ENCODE peak calls at places on chromosome 11, in ten cellular contexts. One of them, this sample, is unnamed.

GRCh38 chr11:3341298-3341697 is 37.6 kb downstream of the ZNF195 start:
- DNase-seq in cardiac fibroblast: peak
- DNase-seq in endothelial cell: peak
- DNase-seq in Calu3: peak
- DNase-seq in A549: no peak
- DNase-seq in heart left ventricle: no peak
- DNase-seq in brain microvascular endothelial cell: peak
- DNase-seq in HFF-Myc: no peak
- DNase-seq in mesothelial cell of epicardium: no peak
- DNase-seq in HFFc6: peak
- DNase-seq in this sample: no peak

GRCh38 chr11:116567721-116568242 is 205.0 kb downstream of the BUD13 start:
- DNase-seq in cardiac fibroblast: no peak
- DNase-seq in endothelial cell: no peak
- DNase-seq in Calu3: no peak
- DNase-seq in A549: no peak
- DNase-seq in heart left ventricle: no peak
- DNase-seq in brain microvascular endothelial cell: no peak
- DNase-seq in HFF-Myc: no peak
- DNase-seq in mesothelial cell of epicardium: no peak
- DNase-seq in HFFc6: no peak
- DNase-seq in this sample: no peak

GRCh38 chr11:46371994-46372393 is 9.5 kb upstream of the MDK start:
- DNase-seq in cardiac fibroblast: no peak
- DNase-seq in endothelial cell: no peak
- DNase-seq in Calu3: no peak
- DNase-seq in A549: no peak
- DNase-seq in heart left ventricle: no peak
- DNase-seq in brain microvascular endothelial cell: no peak
- DNase-seq in HFF-Myc: no peak
- DNase-seq in mesothelial cell of epicardium: no peak
- DNase-seq in HFFc6: no peak
- DNase-seq in this sample: no peak

GRCh38 chr11:8222820-8223512 is 40.7 kb downstream of the LMO1 start:
- DNase-seq in cardiac fibroblast: no peak
- DNase-seq in endothelial cell: no peak
- DNase-seq in Calu3: no peak
- DNase-seq in A549: no peak
- DNase-seq in heart left ventricle: no peak
- DNase-seq in brain microvascular endothelial cell: no peak
- DNase-seq in HFF-Myc: no peak
- DNase-seq in mesothelial cell of epicardium: no peak
- DNase-seq in HFFc6: no peak
- DNase-seq in this sample: no peak

GRCh38 chr11:38667359-38667758 is 2069.3 kb upstream of the RAG2 start:
- DNase-seq in cardiac fibroblast: no peak
- DNase-seq in endothelial cell: no peak
- DNase-seq in Calu3: no peak
- DNase-seq in A549: no peak
- DNase-seq in heart left ventricle: no peak
- DNase-seq in brain microvascular endothelial cell: no peak
- DNase-seq in HFF-Myc: no peak
- DNase-seq in mesothelial cell of epicardium: no peak
- DNase-seq in HFFc6: no peak
- DNase-seq in this sample: no peak

GRCh38 chr11:68927280-68928107 is 23.8 kb downstream of the IGHMBP2 start:
- DNase-seq in cardiac fibroblast: no peak
- DNase-seq in endothelial cell: no peak
- DNase-seq in Calu3: no peak
- DNase-seq in A549: no peak
- DNase-seq in heart left ventricle: no peak
- DNase-seq in brain microvascular endothelial cell: no peak
- DNase-seq in HFF-Myc: no peak
- DNase-seq in mesothelial cell of epicardium: no peak
- DNase-seq in HFFc6: no peak
- DNase-seq in this sample: no peak

GRCh38 chr11:88454881-88455280 is 117.3 kb upstream of the CTSC start:
- DNase-seq in cardiac fibroblast: peak
- DNase-seq in endothelial cell: no peak
- DNase-seq in Calu3: no peak
- DNase-seq in A549: no peak
- DNase-seq in heart left ventricle: no peak
- DNase-seq in brain microvascular endothelial cell: no peak
- DNase-seq in HFF-Myc: no peak
- DNase-seq in mesothelial cell of epicardium: no peak
- DNase-seq in HFFc6: peak
- DNase-seq in this sample: no peak

GRCh38 chr11:103091441-103091809 is 535 bp downstream of the DCUN1D5 start:
- DNase-seq in cardiac fibroblast: peak
- DNase-seq in endothelial cell: peak
- DNase-seq in Calu3: peak
- DNase-seq in A549: peak
- DNase-seq in heart left ventricle: peak
- DNase-seq in brain microvascular endothelial cell: peak
- DNase-seq in HFF-Myc: no peak
- DNase-seq in mesothelial cell of epicardium: no peak
- DNase-seq in HFFc6: no peak
- DNase-seq in this sample: peak

GRCh38 chr11:67041602-67042001 is 15.0 kb upstream of the RHOD start:
- DNase-seq in cardiac fibroblast: no peak
- DNase-seq in endothelial cell: no peak
- DNase-seq in Calu3: no peak
- DNase-seq in A549: no peak
- DNase-seq in heart left ventricle: no peak
- DNase-seq in brain microvascular endothelial cell: no peak
- DNase-seq in HFF-Myc: no peak
- DNase-seq in mesothelial cell of epicardium: no peak
- DNase-seq in HFFc6: no peak
- DNase-seq in this sample: no peak

GRCh38 chr11:33723238-33723881 is 12.9 kb downstream of the CD59 start:
- DNase-seq in cardiac fibroblast: peak
- DNase-seq in endothelial cell: no peak
- DNase-seq in Calu3: no peak
- DNase-seq in A549: peak
- DNase-seq in heart left ventricle: peak
- DNase-seq in brain microvascular endothelial cell: peak
- DNase-seq in HFF-Myc: no peak
- DNase-seq in mesothelial cell of epicardium: no peak
- DNase-seq in HFFc6: peak
- DNase-seq in this sample: no peak

GRCh38 chr11:123062892-123063395 is 1.0 kb upstream of the HSPA8 start:
- DNase-seq in cardiac fibroblast: no peak
- DNase-seq in endothelial cell: no peak
- DNase-seq in Calu3: no peak
- DNase-seq in A549: no peak
- DNase-seq in heart left ventricle: no peak
- DNase-seq in brain microvascular endothelial cell: peak
- DNase-seq in HFF-Myc: no peak
- DNase-seq in mesothelial cell of epicardium: no peak
- DNase-seq in HFFc6: peak
- DNase-seq in this sample: no peak

GRCh38 chr11:99020324-99021225 is at the start of gene CNTN5:
- DNase-seq in cardiac fibroblast: peak
- DNase-seq in endothelial cell: peak
- DNase-seq in Calu3: peak
- DNase-seq in A549: peak
- DNase-seq in heart left ventricle: no peak
- DNase-seq in brain microvascular endothelial cell: peak
- DNase-seq in HFF-Myc: no peak
- DNase-seq in mesothelial cell of epicardium: peak
- DNase-seq in HFFc6: peak
- DNase-seq in this sample: no peak

GRCh38 chr11:12802418-12803085 is 128.3 kb downstream of the TEAD1 start:
- DNase-seq in cardiac fibroblast: peak
- DNase-seq in endothelial cell: no peak
- DNase-seq in Calu3: peak
- DNase-seq in A549: peak
- DNase-seq in heart left ventricle: no peak
- DNase-seq in brain microvascular endothelial cell: peak
- DNase-seq in HFF-Myc: peak
- DNase-seq in mesothelial cell of epicardium: peak
- DNase-seq in HFFc6: peak
- DNase-seq in this sample: no peak

GRCh38 chr11:316891-317291 is 3.1 kb downstream of the IFITM1 start:
- DNase-seq in cardiac fibroblast: no peak
- DNase-seq in endothelial cell: no peak
- DNase-seq in Calu3: no peak
- DNase-seq in A549: no peak
- DNase-seq in heart left ventricle: no peak
- DNase-seq in brain microvascular endothelial cell: no peak
- DNase-seq in HFF-Myc: no peak
- DNase-seq in mesothelial cell of epicardium: no peak
- DNase-seq in HFFc6: no peak
- DNase-seq in this sample: no peak

GRCh38 chr11:100855466-100856067 is 168.5 kb downstream of the ARHGAP42 start:
- DNase-seq in cardiac fibroblast: peak
- DNase-seq in endothelial cell: no peak
- DNase-seq in Calu3: no peak
- DNase-seq in A549: peak
- DNase-seq in heart left ventricle: no peak
- DNase-seq in brain microvascular endothelial cell: no peak
- DNase-seq in HFF-Myc: no peak
- DNase-seq in mesothelial cell of epicardium: no peak
- DNase-seq in HFFc6: peak
- DNase-seq in this sample: no peak
- TF ChIP-seq CTCF in cardiac fibroblast: peak
- TF ChIP-seq CTCF in endothelial cell: peak
- TF ChIP-seq CTCF in Calu3: no peak
- TF ChIP-seq CTCF in A549: peak
- TF ChIP-seq CTCF in heart left ventricle: peak
- TF ChIP-seq CTCF in brain microvascular endothelial cell: peak
- TF ChIP-seq CTCF in HFF-Myc: peak
- TF ChIP-seq CTCF in mesothelial cell of epicardium: peak
- TF ChIP-seq CTCF in HFFc6: peak
- TF ChIP-seq CTCF in this sample: peak

GRCh38 chr11:126628790-126629621 is 273.5 kb downstream of the ST3GAL4 start:
- DNase-seq in cardiac fibroblast: no peak
- DNase-seq in endothelial cell: no peak
- DNase-seq in Calu3: no peak
- DNase-seq in A549: no peak
- DNase-seq in heart left ventricle: no peak
- DNase-seq in brain microvascular endothelial cell: no peak
- DNase-seq in HFF-Myc: peak
- DNase-seq in mesothelial cell of epicardium: no peak
- DNase-seq in HFFc6: peak
- DNase-seq in this sample: no peak
- TF ChIP-seq CTCF in cardiac fibroblast: no peak
- TF ChIP-seq CTCF in endothelial cell: no peak
- TF ChIP-seq CTCF in Calu3: no peak
- TF ChIP-seq CTCF in A549: no peak
- TF ChIP-seq CTCF in heart left ventricle: no peak
- TF ChIP-seq CTCF in brain microvascular endothelial cell: no peak
- TF ChIP-seq CTCF in HFF-Myc: peak
- TF ChIP-seq CTCF in mesothelial cell of epicardium: no peak
- TF ChIP-seq CTCF in HFFc6: peak
- TF ChIP-seq CTCF in this sample: no peak

GRCh38 chr11:70671611-70672010 is 273.3 kb downstream of the CTTN start:
- DNase-seq in cardiac fibroblast: no peak
- DNase-seq in endothelial cell: no peak
- DNase-seq in Calu3: no peak
- DNase-seq in A549: no peak
- DNase-seq in heart left ventricle: no peak
- DNase-seq in brain microvascular endothelial cell: no peak
- DNase-seq in HFF-Myc: no peak
- DNase-seq in mesothelial cell of epicardium: no peak
- DNase-seq in HFFc6: no peak
- DNase-seq in this sample: no peak

GRCh38 chr11:70669281-70669680 is 271.0 kb downstream of the CTTN start:
- DNase-seq in cardiac fibroblast: no peak
- DNase-seq in endothelial cell: no peak
- DNase-seq in Calu3: no peak
- DNase-seq in A549: no peak
- DNase-seq in heart left ventricle: no peak
- DNase-seq in brain microvascular endothelial cell: no peak
- DNase-seq in HFF-Myc: no peak
- DNase-seq in mesothelial cell of epicardium: no peak
- DNase-seq in HFFc6: no peak
- DNase-seq in this sample: no peak

GRCh38 chr11:70669871-70670683 is 271.7 kb downstream of the CTTN start:
- DNase-seq in cardiac fibroblast: no peak
- DNase-seq in endothelial cell: no peak
- DNase-seq in Calu3: no peak
- DNase-seq in A549: no peak
- DNase-seq in heart left ventricle: no peak
- DNase-seq in brain microvascular endothelial cell: no peak
- DNase-seq in HFF-Myc: no peak
- DNase-seq in mesothelial cell of epicardium: no peak
- DNase-seq in HFFc6: no peak
- DNase-seq in this sample: no peak

GRCh38 chr11:70670684-70671034 is 272.3 kb downstream of the CTTN start:
- DNase-seq in cardiac fibroblast: no peak
- DNase-seq in endothelial cell: no peak
- DNase-seq in Calu3: no peak
- DNase-seq in A549: no peak
- DNase-seq in heart left ventricle: no peak
- DNase-seq in brain microvascular endothelial cell: no peak
- DNase-seq in HFF-Myc: no peak
- DNase-seq in mesothelial cell of epicardium: no peak
- DNase-seq in HFFc6: no peak
- DNase-seq in this sample: no peak

DNA sequence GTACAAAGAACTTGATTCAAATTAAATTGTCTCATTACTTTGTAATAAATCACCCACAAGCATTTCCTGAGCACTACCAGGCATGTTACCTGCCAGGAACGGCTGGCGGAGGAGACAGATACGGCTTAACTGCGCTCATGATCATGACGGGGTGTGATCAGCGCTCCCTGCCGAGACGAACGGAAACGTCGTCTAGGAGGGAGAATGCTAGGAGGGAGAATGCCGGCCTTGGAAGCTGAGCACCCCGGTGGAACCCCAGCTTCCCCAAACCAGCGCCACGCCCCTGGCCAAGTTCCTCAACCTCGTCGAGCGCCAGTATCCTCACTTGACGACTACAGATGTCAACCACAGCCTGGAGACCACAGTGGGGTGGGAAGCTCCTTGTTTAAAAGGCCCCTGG is 272.8 kb downstream of the CTTN start:
- DNase-seq in cardiac fibroblast: no peak
- DNase-seq in endothelial cell: no peak
- DNase-seq in Calu3: no peak
- DNase-seq in A549: no peak
- DNase-seq in heart left ventricle: no peak
- DNase-seq in brain microvascular endothelial cell: no peak
- DNase-seq in HFF-Myc: no peak
- DNase-seq in mesothelial cell of epicardium: no peak
- DNase-seq in HFFc6: no peak
- DNase-seq in this sample: no peak
- TF ChIP-seq CTCF in cardiac fibroblast: no peak
- TF ChIP-seq CTCF in endothelial cell: no peak
- TF ChIP-seq CTCF in Calu3: no peak
- TF ChIP-seq CTCF in A549: no peak
- TF ChIP-seq CTCF in heart left ventricle: no peak
- TF ChIP-seq CTCF in brain microvascular endothelial cell: no peak
- TF ChIP-seq CTCF in HFF-Myc: no peak
- TF ChIP-seq CTCF in mesothelial cell of epicardium: no peak
- TF ChIP-seq CTCF in HFFc6: no peak
- TF ChIP-seq CTCF in this sample: no peak

DNA sequence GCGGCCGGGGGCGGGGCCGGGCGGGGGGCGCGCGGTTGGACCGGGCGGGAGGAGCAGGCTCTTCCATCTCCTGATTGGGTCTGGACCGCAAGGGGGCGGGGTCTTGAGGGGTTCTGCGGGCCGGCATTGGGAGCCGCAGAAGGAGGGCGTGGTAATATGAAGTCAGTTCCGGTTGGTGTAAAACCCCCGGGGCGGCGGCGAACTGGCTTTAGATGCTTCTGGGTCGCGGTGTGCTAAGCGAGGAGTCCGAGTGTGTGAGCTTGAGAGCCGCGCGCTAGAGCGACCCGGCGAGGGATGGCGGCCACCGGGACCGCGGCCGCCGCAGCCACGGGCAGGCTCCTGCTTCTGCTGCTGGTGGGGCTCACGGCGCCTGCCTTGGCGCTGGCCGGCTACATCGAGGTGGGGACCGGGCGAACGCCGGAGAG is at the start of gene APLP2:
- DNase-seq in cardiac fibroblast: peak
- DNase-seq in endothelial cell: peak
- DNase-seq in Calu3: peak
- DNase-seq in A549: peak
- DNase-seq in heart left ventricle: peak
- DNase-seq in brain microvascular endothelial cell: peak
- DNase-seq in HFF-Myc: peak
- DNase-seq in mesothelial cell of epicardium: peak
- DNase-seq in HFFc6: peak
- DNase-seq in this sample: peak
- TF ChIP-seq CTCF in cardiac fibroblast: no peak
- TF ChIP-seq CTCF in endothelial cell: no peak
- TF ChIP-seq CTCF in Calu3: no peak
- TF ChIP-seq CTCF in A549: no peak
- TF ChIP-seq CTCF in heart left ventricle: no peak
- TF ChIP-seq CTCF in brain microvascular endothelial cell: no peak
- TF ChIP-seq CTCF in HFF-Myc: no peak
- TF ChIP-seq CTCF in mesothelial cell of epicardium: no peak
- TF ChIP-seq CTCF in HFFc6: no peak
- TF ChIP-seq CTCF in this sample: no peak